ENCODE peak calls at places on chromosomes 16 and 17, in five cellular contexts. F is mammary epithelial cell; M is CD8-positive, alpha-beta T cell; P is tibial artery; Q is SK-N-SH. C is an unnamed sample.

GRCh38 chr17:59330314-59330942 is 1.0 kb upstream of the YPEL2 start:
- DNase-seq in P (peak; percentile 74), Q (no peak), M (no peak), F (no peak), C (no peak)

GRCh38 chr16:68526143-68526781 is 12.8 kb upstream of the ZFP90 start:
- DNase-seq in P (no peak), M (no peak), F (no peak), Q (no peak), C (no peak)

GRCh38 chr17:61828694-61829093 is 34.6 kb downstream of the BRIP1 start:
- DNase-seq in Q (no peak), F (no peak), P (no peak), M (no peak), C (no peak)

GRCh38 chr16:63617990-63618763 is 1503.7 kb downstream of the CDH11 start:
- DNase-seq in M (no peak), P (no peak), Q (no peak), F (peak; percentile 15), C (no peak)

GRCh38 chr16:57601801-57602478 is 26.5 kb upstream of the ADGRG1 start:
- DNase-seq in Q (no peak), M (peak; percentile 47), F (no peak), P (peak; percentile 25), C (peak; percentile 86)

GRCh38 chr16:88430185-88430523 is 22.9 kb upstream of the ZFPM1 start:
- DNase-seq in M (no peak), Q (no peak), P (no peak), F (no peak), C (no peak)

GRCh38 chr17:13114601-13115024 is 96.8 kb upstream of the ELAC2 start:
- DNase-seq in M (no peak), Q (peak; percentile 69), P (no peak), F (peak; percentile 6), C (no peak)

GRCh38 chr17:29579866-29580771 is 9.3 kb downstream of the GIT1 start:
- DNase-seq in P (peak; percentile 90), F (peak; percentile 73), M (peak; percentile 91), Q (peak; percentile 96), C (peak; percentile 64)

GRCh38 chr17:2214047-2214717 is 89.4 kb downstream of the SMG6 start:
- DNase-seq in F (no peak), P (peak; percentile 80), M (no peak), Q (no peak), C (no peak)

GRCh38 chr16:73389075-73389474 is 341.1 kb upstream of the ZFHX3 start:
- DNase-seq in F (no peak), Q (no peak), P (no peak), M (no peak), C (no peak)

GRCh38 chr17:64163468-64163867 is 33.5 kb upstream of the ERN1 start:
- DNase-seq in M (no peak), F (no peak), P (no peak), Q (no peak), C (no peak)

GRCh38 chr16:84247844-84248243 is 8.0 kb upstream of the KCNG4 start:
- DNase-seq in F (peak; percentile 72), P (no peak), Q (no peak), M (no peak), C (no peak)

GRCh38 chr17:74271281-74271680 is 2.8 kb upstream of the DNAI2 start:
- DNase-seq in M (no peak), F (no peak), Q (no peak), P (no peak), C (no peak)

GRCh38 chr16:75320435-75320834 is 69.0 kb upstream of the BCAR1 start:
- DNase-seq in M (no peak), Q (no peak), F (no peak), P (no peak), C (no peak)
- TF ChIP-seq CTCF in M (no peak), Q (no peak), F (no peak), P (no peak), C (no peak)

GRCh38 chr17:50213026-50214015 is 11.9 kb upstream of the COL1A1 start:
- DNase-seq in Q (peak; percentile 56), M (peak; percentile 40), P (no peak), F (no peak), C (no peak)

GRCh38 chr17:50212121-50212843 is 10.9 kb upstream of the COL1A1 start:
- DNase-seq in P (no peak), F (no peak), M (no peak), Q (peak; percentile 25), C (no peak)

GRCh38 chr17:50209472-50210248 is 8.2 kb upstream of the COL1A1 start:
- DNase-seq in Q (peak; percentile 96), M (no peak), F (no peak), P (peak; percentile 95), C (no peak)

GRCh38 chr17:50210249-50211225 is 9.1 kb upstream of the COL1A1 start:
- DNase-seq in Q (peak; percentile 75), M (no peak), P (peak; percentile 87), F (peak; percentile 55), C (no peak)

DNA sequence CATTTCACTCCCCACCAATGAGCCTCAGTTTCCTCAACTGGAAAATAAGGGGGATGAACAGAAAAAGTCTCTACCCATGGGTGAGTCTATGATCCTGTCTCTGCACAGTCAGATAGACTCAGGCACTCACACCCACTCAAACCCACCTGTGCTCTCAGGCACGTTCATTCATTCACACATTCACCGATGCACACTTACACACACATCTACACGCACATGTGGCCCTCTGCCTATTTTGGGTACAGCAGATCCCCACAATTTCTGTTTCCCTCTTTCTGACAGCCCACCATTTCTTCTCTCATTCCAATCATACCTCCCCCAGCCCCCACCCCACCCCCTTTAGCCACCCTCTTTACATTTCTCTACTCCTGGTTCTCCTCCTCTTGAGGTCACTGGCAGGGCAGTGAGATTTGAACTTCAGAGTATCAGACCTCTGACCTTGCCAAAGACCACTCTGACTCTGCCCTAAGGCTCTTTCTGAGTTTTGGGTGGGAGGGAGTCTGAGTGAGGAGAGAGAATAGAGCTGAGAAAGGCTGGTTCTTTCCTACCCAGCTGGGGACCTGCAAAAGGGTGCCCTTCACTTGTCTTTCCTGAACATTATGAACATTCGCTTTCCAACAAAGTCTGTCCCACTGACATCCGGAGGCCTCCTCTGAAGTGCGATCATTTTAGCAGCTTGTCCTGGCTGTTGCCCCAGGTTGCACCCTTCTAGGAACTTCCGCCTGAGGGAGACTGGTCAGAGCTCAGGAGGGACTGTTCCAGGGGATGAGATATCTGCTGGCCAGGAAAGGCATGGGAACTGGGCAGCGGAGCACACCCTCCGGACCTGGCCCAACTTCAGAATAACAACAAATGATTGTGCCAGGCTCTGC is 10.1 kb upstream of the COL1A1 start:
- DNase-seq in Q (peak; percentile 27), P (peak; percentile 79), M (no peak), F (no peak), C (no peak)
- H3K4me3 ChIP-seq in Q (peak overlapping the region; percentile 27), P (no peak overlapping the region), M (no peak overlapping the region), F (no peak overlapping the region), C (no peak overlapping the region)

DNA sequence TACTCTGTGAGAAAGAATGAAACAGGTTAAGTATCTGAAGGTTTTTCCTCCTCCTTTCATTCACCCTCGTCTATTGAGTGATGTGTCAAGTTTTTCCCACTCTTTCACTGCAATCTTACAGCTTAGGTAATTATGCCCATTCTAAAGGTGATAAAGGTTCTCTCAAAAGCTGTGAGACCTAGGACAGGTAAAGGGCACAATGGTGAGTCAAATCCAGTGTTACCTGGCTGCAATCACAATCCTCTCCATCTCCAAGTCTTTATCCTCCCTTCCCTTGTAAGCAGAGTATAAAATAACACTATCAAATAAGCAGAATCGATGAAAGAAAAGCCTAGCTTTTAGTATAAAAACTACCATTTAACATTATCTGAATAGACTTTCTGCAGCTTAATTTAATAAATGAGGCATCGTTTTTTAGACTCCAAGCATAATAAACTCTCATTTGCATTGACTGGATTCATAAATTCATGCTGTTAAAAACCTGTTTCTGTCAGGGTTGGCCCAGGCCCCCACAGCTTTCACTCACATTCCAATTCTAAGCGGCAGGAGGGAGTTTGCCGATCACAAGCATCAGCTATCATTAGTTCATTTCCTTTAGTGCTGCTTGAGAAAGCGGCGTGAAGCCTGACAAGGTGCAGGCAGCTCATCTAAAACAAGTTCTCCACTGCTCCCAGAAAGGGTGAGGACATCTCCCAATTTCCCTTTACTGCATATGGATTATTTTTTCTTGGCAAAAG is 67.8 kb downstream of the CDH8 start:
- DNase-seq in Q (no peak), P (no peak), F (no peak), M (no peak), C (no peak)
- TF ChIP-seq CTCF in Q (no peak), P (no peak), F (no peak), M (no peak), C (no peak)

DNA sequence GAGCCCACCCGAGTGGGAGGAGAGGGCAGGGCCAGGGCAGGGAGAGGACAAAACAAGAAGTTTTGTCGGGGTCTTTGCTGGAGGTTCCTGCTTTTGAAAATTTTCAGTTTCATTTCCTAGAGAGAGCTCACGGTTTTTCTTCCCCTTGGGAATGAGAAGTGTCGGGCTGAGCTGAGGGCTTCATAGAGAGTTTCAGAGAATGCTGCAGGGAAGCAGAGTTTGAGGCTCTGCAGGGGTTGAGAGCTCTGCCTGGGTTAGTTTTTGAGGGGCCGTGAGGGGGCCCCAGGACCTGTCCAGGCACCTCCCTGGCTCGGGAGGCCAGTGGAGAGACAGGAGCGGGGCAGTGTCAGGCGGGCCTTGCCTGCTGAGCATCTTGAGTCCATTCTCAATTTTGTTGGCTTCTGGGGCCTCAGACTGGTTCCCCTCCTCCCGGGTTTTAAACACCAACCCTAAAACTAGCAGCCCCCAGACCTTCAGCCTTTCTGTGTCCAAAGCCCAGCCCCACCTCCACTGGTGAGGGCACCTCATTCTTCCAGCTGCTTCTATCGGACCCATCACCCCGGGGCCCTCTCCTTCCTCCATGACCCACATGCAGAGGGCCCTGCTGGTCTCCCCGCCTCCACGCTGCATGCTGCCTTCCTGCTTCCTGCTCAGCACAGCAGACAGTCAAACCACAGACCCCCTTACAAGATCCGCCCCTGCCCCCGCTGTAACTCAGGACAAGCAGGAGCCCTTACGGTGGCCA is 3.6 kb downstream of the RNF213 start:
- DNase-seq in M (peak; percentile 75), F (no peak), P (no peak), Q (no peak), C (no peak)
- H3K4me3 ChIP-seq in M (peak overlapping the region; percentile 88), F (no peak overlapping the region), P (peak overlapping the region; percentile 47), Q (no peak overlapping the region), C (peak overlapping the region; percentile 95)

GRCh38 chr16:30786115-30786935 is 680 bp downstream of the ZNF629 start:
- DNase-seq in F (peak; percentile 57), M (no peak), P (no peak), Q (peak; percentile 91), C (no peak)

GRCh38 chr16:30784215-30784614 is 2.8 kb downstream of the ZNF629 start:
- DNase-seq in Q (no peak), P (no peak), F (no peak), M (no peak), C (no peak)

GRCh38 chr16:30782486-30783279 is 4.3 kb downstream of the ZNF629 start:
- DNase-seq in F (no peak), M (no peak), P (no peak), Q (no peak), C (no peak)

GRCh38 chr16:30785126-30786106 is 1.6 kb downstream of the ZNF629 start:
- DNase-seq in P (no peak), M (no peak), Q (no peak), F (no peak), C (no peak)

GRCh38 chr16:30783280-30784109 is 3.5 kb downstream of the ZNF629 start:
- DNase-seq in Q (no peak), P (no peak), F (no peak), M (no peak), C (no peak)
- TF ChIP-seq CTCF in Q (no peak), P (no peak), F (no peak), M (no peak), C (no peak)

DNA sequence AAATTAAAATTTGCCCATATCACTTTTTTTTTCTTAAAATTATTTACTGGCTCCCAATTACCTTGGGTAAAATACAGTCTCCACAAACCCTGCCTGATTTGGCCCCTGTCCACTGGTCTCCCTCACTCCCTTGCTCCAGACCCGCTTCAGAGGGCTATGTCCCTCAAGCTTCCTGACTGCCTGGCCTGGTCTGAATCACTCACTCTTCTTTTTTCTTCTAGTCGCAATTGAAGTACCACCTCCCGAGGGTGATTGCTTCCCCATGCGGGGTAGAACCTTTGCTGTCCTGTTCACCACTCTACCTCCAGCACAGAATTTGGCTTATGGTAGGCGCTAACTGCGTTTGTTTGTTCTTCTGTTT is 598 bp upstream of the PGAP3 start:
- DNase-seq in F (peak; percentile 14), Q (no peak), P (no peak), M (no peak), C (no peak)
- H3K4me3 ChIP-seq in F (peak overlapping the region; percentile 50), Q (peak overlapping the region; percentile 78), P (peak overlapping the region; percentile 68), M (peak overlapping the region; percentile 85), C (peak overlapping the region; percentile 65)

C was measured in GM12864.